ENCODE peak calls at places on chromosomes 4 and X, in eight cellular contexts. N, V, Z, H, U, X, K and C are unnamed samples. For H3K4me1, the result is how much of the 10 kb centered on the place peaks cover.

GRCh38 chr4:15729910-15730533 is 27.2 kb downstream of the BST1 start:
- DNase-seq in N (no peak), V (peak), Z (peak), H (no peak), U (peak), X (peak), K (no peak), C (peak)

GRCh38 chrX:14802943-14803710 is 69.7 kb downstream of the FANCB start:
- DNase-seq in N (no peak), V (peak), Z (no peak), H (no peak), U (no peak), X (peak), K (no peak), C (no peak)

GRCh38 chr4:86845593-86845992 is 3.6 kb downstream of the SLC10A6 start:
- DNase-seq in N (no peak), V (no peak), Z (no peak), H (no peak), U (no peak), X (peak), K (no peak), C (no peak)

GRCh38 chrX:41118156-41118555 is 32.9 kb downstream of the USP9X start:
- DNase-seq in N (no peak), V (no peak), Z (no peak), H (no peak), U (no peak), X (no peak), K (no peak), C (no peak)

GRCh38 chr4:115759231-115759630 is 645.8 kb upstream of the NDST4 start:
- DNase-seq in N (no peak), V (no peak), Z (no peak), H (no peak), U (no peak), X (no peak), K (no peak), C (no peak)

GRCh38 chrX:152989292-152989658 is 4.6 kb downstream of the PNMA5 start:
- DNase-seq in N (no peak), V (no peak), Z (no peak), H (no peak), U (no peak), X (no peak), K (no peak), C (no peak)

GRCh38 chr4:125440814-125441213 is 126.1 kb downstream of the FAT4 start:
- DNase-seq in N (no peak), V (no peak), Z (no peak), H (no peak), U (no peak), X (no peak), K (no peak), C (no peak)

GRCh38 chr4:85500110-85500867 is 25.3 kb downstream of the ARHGAP24 start:
- DNase-seq in N (no peak), V (no peak), Z (no peak), H (no peak), U (no peak), X (peak), K (no peak), C (no peak)

GRCh38 chrX:22135171-22135711 is 103.1 kb downstream of the PHEX start:
- DNase-seq in N (no peak), V (peak), Z (peak), H (no peak), U (no peak), X (peak), K (no peak), C (peak)

GRCh38 chrX:136215559-136215958 is 35.6 kb downstream of the MAP7D3 start:
- DNase-seq in N (no peak), V (peak), Z (no peak), H (no peak), U (no peak), X (no peak), K (no peak), C (peak)

GRCh38 chrX:54639018-54639345 is 109.0 kb downstream of the GNL3L start:
- DNase-seq in N (no peak), V (no peak), Z (no peak), H (no peak), U (no peak), X (no peak), K (no peak), C (no peak)

GRCh38 chr4:101114936-101115372 is 232.4 kb downstream of the PPP3CA start:
- DNase-seq in N (no peak), V (peak), Z (no peak), H (no peak), U (peak), X (peak), K (no peak), C (peak)

GRCh38 chrX:135688137-135688536 is 25.3 kb upstream of the CT45A1 start:
- DNase-seq in N (peak), V (no peak), Z (no peak), H (no peak), U (peak), X (no peak), K (no peak), C (peak)

GRCh38 chr4:7254736-7255487 is 62.6 kb downstream of the SORCS2 start:
- DNase-seq in N (no peak), V (no peak), Z (no peak), H (no peak), U (no peak), X (no peak), K (peak), C (no peak)

GRCh38 chr4:89268572-89269180 is 38.9 kb downstream of the GPRIN3 start:
- DNase-seq in N (no peak), V (no peak), Z (no peak), H (no peak), U (no peak), X (no peak), K (no peak), C (no peak)

GRCh38 chr4:95105983-95106382 is 348.2 kb downstream of the BMPR1B start:
- DNase-seq in N (no peak), V (no peak), Z (no peak), H (no peak), U (no peak), X (no peak), K (no peak), C (no peak)

GRCh38 chr4:27278615-27279014 is 418.0 kb downstream of the STIM2 start:
- DNase-seq in N (no peak), V (peak), Z (peak), H (no peak), U (no peak), X (peak), K (no peak), C (peak)

GRCh38 chr4:14566518-14566917 is 435.8 kb upstream of the CPEB2 start:
- DNase-seq in N (no peak), V (peak), Z (no peak), H (no peak), U (no peak), X (peak), K (no peak), C (peak)

GRCh38 chr4:98745372-98745771 is 87.0 kb upstream of the TSPAN5 start:
- DNase-seq in N (no peak), V (no peak), Z (peak), H (no peak), U (no peak), X (peak), K (no peak), C (peak)

GRCh38 chr4:137775701-137776100 is 243.4 kb upstream of the PCDH18 start:
- DNase-seq in N (no peak), V (no peak), Z (no peak), H (no peak), U (no peak), X (no peak), K (no peak), C (no peak)

DNA sequence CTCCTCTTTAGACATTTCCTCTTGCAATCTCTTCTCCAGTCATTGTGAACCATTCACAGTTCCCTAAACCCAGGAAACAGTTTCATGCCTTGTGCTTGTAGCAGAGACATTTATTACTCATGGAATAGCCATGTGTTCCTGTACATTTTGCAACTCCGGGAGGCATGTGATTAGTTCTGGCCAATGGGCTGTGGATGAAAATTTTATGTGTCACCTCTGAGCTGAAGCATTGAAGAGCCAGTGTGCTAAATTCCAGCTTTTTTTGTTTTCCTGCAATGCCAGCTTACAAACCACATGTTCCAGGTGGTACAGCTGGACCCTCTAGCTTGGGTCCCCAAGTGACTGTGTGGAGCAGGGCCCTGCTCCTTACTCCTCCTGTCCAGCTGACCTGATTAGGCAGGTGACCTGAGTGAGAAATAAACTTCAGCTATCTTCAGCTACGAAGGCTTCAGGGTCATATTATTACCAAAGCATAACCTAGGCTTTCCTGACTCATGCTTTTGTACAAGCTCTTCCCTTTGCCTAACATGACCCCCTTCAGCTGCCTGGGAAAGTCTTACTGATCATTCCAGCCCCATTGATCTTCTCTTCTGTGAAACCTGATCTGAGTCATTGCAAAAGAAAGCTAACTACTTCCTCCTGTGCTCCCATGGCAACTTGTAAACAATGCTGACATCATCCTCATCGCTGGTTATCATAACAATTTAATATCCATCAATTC is 200.4 kb downstream of the PTTG2 start:
- DNase-seq in N (no peak), V (peak), Z (peak), H (no peak), U (peak), X (peak), K (no peak), C (peak)
- H3K4me1 ChIP-seq in N (under half), V (under half), Z (half or more), H (under half), U (half or more), X (under half), K (under half), C (under half)

DNA sequence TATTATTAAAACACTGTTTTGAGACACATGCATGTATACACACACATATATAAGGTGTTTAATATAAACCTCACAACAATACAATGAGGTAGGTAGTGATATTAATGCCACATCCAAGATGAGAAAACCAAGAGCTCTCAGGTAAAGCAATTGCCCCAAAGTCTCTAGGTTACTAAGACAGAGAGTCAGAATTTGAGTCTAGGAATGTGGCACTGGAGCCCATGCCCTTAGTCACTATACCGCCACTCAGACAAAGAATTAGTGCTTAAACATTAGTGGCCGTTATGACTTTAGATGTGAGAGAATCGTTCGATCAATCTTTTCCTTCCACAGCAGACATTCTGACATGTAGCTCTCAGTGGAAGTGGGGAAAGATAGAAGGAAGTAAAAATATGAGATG is 108.2 kb upstream of the ACSL4 start:
- DNase-seq in N (no peak), V (no peak), Z (no peak), H (no peak), U (no peak), X (no peak), K (no peak), C (no peak)
- H3K4me1 ChIP-seq in N (under half), V (under half), Z (under half), H (under half), U (under half), X (under half), K (under half), C (under half)

GRCh38 chr4:40579983-40580382 is 49.7 kb downstream of the RBM47 start:
- DNase-seq in N (no peak), V (peak), Z (no peak), H (no peak), U (no peak), X (peak), K (no peak), C (no peak)

GRCh38 chr4:40581254-40582140 is 48.2 kb downstream of the RBM47 start:
- DNase-seq in N (no peak), V (no peak), Z (no peak), H (no peak), U (no peak), X (no peak), K (no peak), C (no peak)

GRCh38 chr4:40576651-40577480 is 52.8 kb downstream of the RBM47 start:
- DNase-seq in N (peak), V (peak), Z (peak), H (peak), U (peak), X (peak), K (peak), C (peak)

GRCh38 chr4:40575846-40576245 is 53.8 kb downstream of the RBM47 start:
- DNase-seq in N (no peak), V (no peak), Z (no peak), H (no peak), U (no peak), X (no peak), K (no peak), C (no peak)

DNA sequence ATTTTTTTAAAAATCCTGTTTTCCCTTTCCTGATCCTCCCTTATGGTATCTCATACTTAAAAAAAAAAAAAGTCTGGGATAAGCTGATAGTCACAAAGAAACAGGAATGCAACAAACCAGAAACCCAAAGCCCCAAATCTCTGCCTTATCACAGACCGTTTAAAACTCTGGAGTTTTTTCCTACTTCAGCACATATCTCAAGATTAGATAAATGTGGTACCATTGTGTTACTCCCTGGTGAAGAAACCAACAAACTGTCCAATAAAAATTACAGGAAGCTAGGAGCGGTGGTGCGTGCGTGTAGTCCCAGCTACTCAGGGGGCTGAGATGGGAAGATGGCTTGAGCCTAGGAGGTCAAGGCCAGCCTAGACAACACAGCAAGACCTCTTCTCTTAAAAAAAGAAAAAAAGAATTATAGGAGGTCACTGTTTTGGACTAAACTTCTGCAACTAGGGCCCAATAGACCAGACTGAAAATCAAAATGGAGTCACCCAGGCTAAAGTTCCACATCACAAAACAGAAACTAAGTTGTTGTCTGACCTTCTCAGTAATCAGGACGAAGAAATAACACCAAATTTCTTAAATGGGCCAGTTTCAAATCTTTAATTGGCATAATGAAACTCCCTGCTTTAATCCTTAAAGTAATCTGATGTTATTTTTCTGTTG is 51.9 kb downstream of the RBM47 start:
- DNase-seq in N (no peak), V (peak), Z (no peak), H (no peak), U (no peak), X (no peak), K (no peak), C (no peak)
- H3K4me1 ChIP-seq in N (under half), V (under half), Z (under half), H (under half), U (under half), X (under half), K (under half), C (under half)

GRCh38 chr4:1798530-1799363 is 5.7 kb downstream of the FGFR3 start:
- DNase-seq in N (no peak), V (no peak), Z (no peak), H (no peak), U (no peak), X (no peak), K (no peak), C (no peak)

GRCh38 chr4:1799997-1800375 is 6.9 kb downstream of the FGFR3 start:
- DNase-seq in N (no peak), V (no peak), Z (no peak), H (no peak), U (no peak), X (no peak), K (no peak), C (no peak)

GRCh38 chr4:1800805-1801204 is 7.7 kb downstream of the FGFR3 start:
- DNase-seq in N (no peak), V (no peak), Z (no peak), H (no peak), U (no peak), X (no peak), K (no peak), C (no peak)

GRCh38 chr4:1797861-1798529 is 4.9 kb downstream of the FGFR3 start:
- DNase-seq in N (no peak), V (no peak), Z (no peak), H (no peak), U (no peak), X (no peak), K (no peak), C (no peak)

DNA sequence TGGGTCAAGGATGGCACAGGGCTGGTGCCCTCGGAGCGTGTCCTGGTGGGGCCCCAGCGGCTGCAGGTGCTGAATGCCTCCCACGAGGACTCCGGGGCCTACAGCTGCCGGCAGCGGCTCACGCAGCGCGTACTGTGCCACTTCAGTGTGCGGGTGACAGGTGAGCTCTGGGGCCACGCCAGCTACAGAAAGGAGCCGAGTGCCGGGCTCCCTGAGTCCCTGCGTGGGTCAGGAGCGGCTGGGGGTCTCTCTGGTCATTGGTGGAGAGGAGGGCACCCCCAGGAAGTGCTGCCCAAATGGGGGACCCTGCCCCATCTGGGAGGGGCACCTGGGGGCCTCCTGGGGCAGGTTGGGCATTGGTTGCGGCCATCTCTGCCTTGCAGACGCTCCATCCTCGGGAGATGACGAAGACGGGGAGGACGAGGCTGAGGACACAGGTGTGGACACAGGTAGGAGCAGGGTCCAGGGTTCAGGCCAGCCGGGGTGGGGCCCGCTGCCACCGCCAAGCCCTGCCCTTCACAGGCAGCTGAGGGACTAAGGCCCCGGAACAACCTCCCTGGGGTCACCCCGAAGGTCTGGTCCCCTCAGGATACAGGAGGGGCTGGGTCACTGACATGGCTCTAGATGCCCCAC is 6.4 kb downstream of the FGFR3 start:
- DNase-seq in N (no peak), V (no peak), Z (no peak), H (no peak), U (no peak), X (no peak), K (no peak), C (no peak)
- H3K4me1 ChIP-seq in N (under half), V (under half), Z (half or more), H (under half), U (under half), X (under half), K (under half), C (under half)